ENCODE peak calls at places on chromosome 16, in nine cellular contexts. Z is AG10803, Y is HFFc6, T is thyroid gland, C is progenitor cell of endocrine pancreas, D is lower lobe of right lung, E is H1, I is PC-3, N is uterus. A is an unnamed sample.

GRCh38 chr16:55559233-55559632 is 7.3 kb upstream of the CAPNS2 start:
- DNase-seq in Z (peak), Y (peak), T (peak), C (no peak), D (no peak), E (no peak), I (no peak), N (no peak), A (no peak)

GRCh38 chr16:1309888-1310831 is 724 bp downstream of the UBE2I start:
- DNase-seq in Z (peak), Y (peak), T (peak), C (no peak), D (peak), E (no peak), I (no peak), N (peak), A (no peak)

GRCh38 chr16:46862555-46863447 is 21.4 kb upstream of the GPT2 start:
- DNase-seq in Z (no peak), Y (peak), T (no peak), C (no peak), D (no peak), E (no peak), I (peak), N (no peak), A (no peak)

GRCh38 chr16:77589071-77589755 is 133.1 kb upstream of the NUDT7 start:
- DNase-seq in Z (peak), Y (no peak), T (no peak), C (no peak), D (no peak), E (no peak), I (no peak), N (no peak), A (no peak)

GRCh38 chr16:7026639-7027038 is 306.0 kb upstream of the RBFOX1 start:
- DNase-seq in Z (no peak), Y (no peak), T (no peak), C (no peak), D (no peak), E (no peak), I (no peak), N (no peak), A (no peak)

GRCh38 chr16:12324152-12324551 is 347.6 kb downstream of the SNX29 start:
- DNase-seq in Z (peak), Y (no peak), T (no peak), C (no peak), D (no peak), E (no peak), I (no peak), N (no peak), A (no peak)

GRCh38 chr16:31568577-31569359 is 41.1 kb downstream of the AHSP start:
- DNase-seq in Z (peak), Y (no peak), T (no peak), C (no peak), D (peak), E (peak), I (no peak), N (peak), A (no peak)

GRCh38 chr16:51524555-51525373 is 373.7 kb upstream of the SALL1 start:
- DNase-seq in Z (peak), Y (peak), T (peak), C (no peak), D (no peak), E (no peak), I (no peak), N (no peak), A (no peak)

GRCh38 chr16:77849640-77850258 is 61.4 kb downstream of the VAT1L start:
- DNase-seq in Z (no peak), Y (no peak), T (peak), C (no peak), D (no peak), E (no peak), I (no peak), N (no peak), A (no peak)

GRCh38 chr16:28543072-28543471 is 4.3 kb upstream of the NUPR1 start:
- DNase-seq in Z (no peak), Y (no peak), T (peak), C (no peak), D (peak), E (no peak), I (no peak), N (no peak), A (no peak)

GRCh38 chr16:67664258-67664657 is 2.3 kb downstream of the ENKD1 start:
- DNase-seq in Z (no peak), Y (no peak), T (no peak), C (no peak), D (no peak), E (no peak), I (no peak), N (no peak), A (no peak)

GRCh38 chr16:15970202-15970601 is 20.8 kb downstream of the ABCC1 start:
- DNase-seq in Z (no peak), Y (no peak), T (no peak), C (no peak), D (no peak), E (peak), I (peak), N (no peak), A (no peak)

GRCh38 chr16:85637808-85638186 is 24.7 kb downstream of the GSE1 start:
- DNase-seq in Z (no peak), Y (no peak), T (peak), C (no peak), D (peak), E (no peak), I (no peak), N (no peak), A (no peak)
- TF ChIP-seq CTCF in Z (no peak), Y (no peak), T (no peak), C (no peak), D (no peak), E (no peak), I (no peak), N (no peak), A (no peak)

GRCh38 chr16:79296491-79296890 is 304.0 kb downstream of the MAF start:
- DNase-seq in Z (no peak), Y (no peak), T (no peak), C (no peak), D (no peak), E (no peak), I (no peak), N (no peak), A (no peak)

GRCh38 chr16:79294568-79294967 is 306.0 kb downstream of the MAF start:
- DNase-seq in Z (no peak), Y (no peak), T (no peak), C (no peak), D (no peak), E (no peak), I (no peak), N (no peak), A (no peak)

GRCh38 chr16:79297297-79297696 is 303.2 kb downstream of the MAF start:
- DNase-seq in Z (no peak), Y (no peak), T (no peak), C (no peak), D (no peak), E (no peak), I (no peak), N (no peak), A (no peak)

GRCh38 chr16:79295746-79296145 is 304.8 kb downstream of the MAF start:
- DNase-seq in Z (no peak), Y (no peak), T (no peak), C (no peak), D (no peak), E (no peak), I (no peak), N (no peak), A (no peak)

DNA sequence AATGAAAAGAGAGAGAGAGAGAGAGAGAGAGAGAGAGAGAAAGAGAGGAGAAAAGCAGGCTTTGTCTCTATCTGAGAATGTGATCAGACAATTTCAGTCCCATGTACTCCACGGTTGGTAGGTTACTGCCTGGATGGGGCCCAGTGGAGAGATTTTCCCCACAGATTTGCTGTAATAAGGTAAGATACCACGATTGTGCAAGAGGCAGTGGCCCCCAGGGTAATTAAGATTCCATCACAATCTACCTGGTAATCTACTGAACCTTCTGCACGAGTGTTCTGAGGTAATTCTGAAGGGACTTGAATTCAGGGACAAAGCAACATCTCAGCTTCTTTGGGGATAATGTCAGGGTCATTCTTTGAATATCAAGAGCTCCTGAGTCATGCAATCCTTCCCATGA is 306.7 kb downstream of the MAF start:
- DNase-seq in Z (no peak), Y (no peak), T (no peak), C (no peak), D (no peak), E (no peak), I (no peak), N (no peak), A (no peak)
- TF ChIP-seq CTCF in Z (no peak), Y (no peak), T (no peak), C (no peak), D (no peak), E (no peak), I (no peak), N (no peak), A (no peak)

GRCh38 chr16:71441348-71441781 is 489 bp downstream of the TLE7 start:
- DNase-seq in Z (no peak), Y (no peak), T (no peak), C (no peak), D (no peak), E (no peak), I (no peak), N (no peak), A (no peak)
- TF ChIP-seq CTCF in Z (peak), Y (peak), T (no peak), C (no peak), D (peak), E (peak), I (no peak), N (no peak), A (peak)

GRCh38 chr16:17432902-17433576 is 37.7 kb downstream of the XYLT1 start:
- DNase-seq in Z (peak), Y (no peak), T (no peak), C (no peak), D (no peak), E (no peak), I (no peak), N (peak), A (no peak)

GRCh38 chr16:17434006-17434405 is 36.8 kb downstream of the XYLT1 start:
- DNase-seq in Z (peak), Y (no peak), T (no peak), C (no peak), D (no peak), E (no peak), I (no peak), N (peak), A (no peak)

GRCh38 chr16:17431012-17431411 is 39.7 kb downstream of the XYLT1 start:
- DNase-seq in Z (peak), Y (peak), T (peak), C (no peak), D (no peak), E (no peak), I (no peak), N (no peak), A (no peak)

GRCh38 chr16:17433577-17433960 is 37.2 kb downstream of the XYLT1 start:
- DNase-seq in Z (no peak), Y (no peak), T (no peak), C (no peak), D (no peak), E (no peak), I (no peak), N (no peak), A (no peak)

GRCh38 chr16:17431904-17432625 is 38.7 kb downstream of the XYLT1 start:
- DNase-seq in Z (peak), Y (no peak), T (peak), C (no peak), D (no peak), E (no peak), I (no peak), N (no peak), A (no peak)
- TF ChIP-seq CTCF in Z (peak), Y (peak), T (no peak), C (peak), D (no peak), E (no peak), I (no peak), N (no peak), A (peak)

A was measured in mesothelial cell of epicardium.